ENCODE peak calls at places on chromosomes 6 and 20, in five cellular contexts. B is mucosa of descending colon, Z is body of pancreas, T is left ventricle myocardium inferior, K is colonic mucosa. E is an unnamed sample.

GRCh38 chr6:100457251-100457990 is 7.3 kb downstream of the SIM1 start:
- DNase-seq in Z (no peak), K (no peak), T (no peak), B (no peak), E (no peak)

GRCh38 chr6:131660195-131660594 is 23.1 kb downstream of the ENPP3 start:
- DNase-seq in B (no peak), T (no peak), K (no peak), Z (no peak), E (no peak)

GRCh38 chr20:63070301-63070625 is 63.5 kb upstream of the BHLHE23 start:
- DNase-seq in B (no peak), Z (no peak), K (no peak), T (no peak), E (no peak)

GRCh38 chr20:22949710-22950109 is 85.4 kb upstream of the SSTR4 start:
- DNase-seq in K (no peak), B (no peak), T (no peak), Z (no peak), E (no peak)

GRCh38 chr20:2280083-2280482 is 15.7 kb upstream of the TGM3 start:
- DNase-seq in Z (no peak), K (no peak), B (no peak), T (no peak), E (no peak)

GRCh38 chr6:29968130-29968529 is 25.8 kb downstream of the HLA-A start:
- DNase-seq in K (no peak), B (no peak), Z (peak; percentile 73), T (no peak), E (no peak)

GRCh38 chr6:124052120-124052519 is 248.5 kb downstream of the NKAIN2 start:
- DNase-seq in Z (no peak), B (no peak), T (no peak), K (no peak), E (no peak)

GRCh38 chr6:168157272-168158007 is 78.4 kb upstream of the FRMD1 start:
- DNase-seq in Z (no peak), B (no peak), K (peak; percentile 29), T (no peak), E (no peak)

GRCh38 chr20:16477632-16478031 is 95.6 kb downstream of the KIF16B start:
- DNase-seq in T (no peak), B (no peak), K (no peak), Z (no peak), E (no peak)

GRCh38 chr6:139108378-139108777 is 26.5 kb upstream of the HECA start:
- DNase-seq in K (no peak), Z (no peak), T (no peak), B (no peak), E (no peak)

GRCh38 chr6:81812416-81812815 is 59.9 kb upstream of the TENT5A start:
- DNase-seq in T (no peak), Z (no peak), B (no peak), K (no peak), E (no peak)

GRCh38 chr20:46300281-46300680 is 8.0 kb downstream of the CDH22 start:
- DNase-seq in Z (no peak), B (no peak), T (no peak), K (no peak), E (no peak)

GRCh38 chr20:59171986-59172385 is 8.4 kb downstream of the ZNF831 start:
- DNase-seq in B (no peak), T (no peak), K (no peak), Z (no peak), E (no peak)

GRCh38 chr6:169207482-169207881 is 46.2 kb downstream of the THBS2 start:
- DNase-seq in B (no peak), T (no peak), Z (no peak), K (no peak), E (no peak)

GRCh38 chr20:15760217-15760567 is 813.1 kb downstream of the KIF16B start:
- DNase-seq in Z (no peak), T (no peak), K (no peak), B (no peak), E (no peak)

GRCh38 chr6:69019832-69020231 is 384.8 kb downstream of the ADGRB3 start:
- DNase-seq in Z (no peak), K (no peak), B (no peak), T (no peak), E (no peak)

GRCh38 chr20:20525756-20526155 is 157.9 kb downstream of the INSM1 start:
- DNase-seq in T (no peak), K (no peak), Z (no peak), B (no peak), E (no peak)

GRCh38 chr20:50085481-50086365 is 27.2 kb downstream of the UBE2V1 start:
- DNase-seq in T (no peak), K (peak; percentile 52), B (peak; percentile 37), Z (peak; percentile 43), E (no peak)

GRCh38 chr20:50089140-50089786 is 23.7 kb downstream of the UBE2V1 start:
- DNase-seq in K (no peak), T (no peak), Z (no peak), B (no peak), E (no peak)

GRCh38 chr20:50088022-50088421 is 24.9 kb downstream of the UBE2V1 start:
- DNase-seq in B (no peak), Z (no peak), T (no peak), K (no peak), E (no peak)

GRCh38 chr20:50083034-50083433 is 29.9 kb downstream of the UBE2V1 start:
- DNase-seq in K (no peak), B (no peak), Z (peak; percentile 7), T (no peak), E (peak; percentile 10)

DNA sequence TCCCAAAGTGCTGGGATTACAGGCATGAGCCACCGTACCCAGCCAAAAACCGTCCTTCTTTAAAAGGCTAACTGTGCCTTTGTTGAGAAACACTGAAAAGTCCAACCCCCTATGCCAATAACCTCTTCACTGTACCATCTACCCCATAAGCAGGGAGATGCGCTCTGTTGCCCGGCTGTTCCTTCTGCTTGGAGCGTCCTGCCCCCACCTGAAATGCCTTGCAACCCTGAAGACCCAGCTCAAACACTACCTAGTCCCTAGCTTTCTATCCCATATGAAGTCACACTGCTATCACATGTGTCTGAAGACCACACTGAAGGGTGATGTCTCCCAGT is 27.8 kb downstream of the UBE2V1 start:
- DNase-seq in T (no peak), B (no peak), Z (peak; percentile 2), K (no peak), E (no peak)
- H3K36me3 ChIP-seq in T (peaks cover 15% of the 10 kb centered on the region), B (no peaks in the 10 kb centered on the region), Z (peaks cover 5% of the 10 kb centered on the region), K (no peaks in the 10 kb centered on the region), E (no peaks in the 10 kb centered on the region)

GRCh38 chr6:16761469-16762264 is 407 bp upstream of the ATXN1 start:
- DNase-seq in T (peak; percentile 86), Z (peak; percentile 93), K (peak; percentile 94), B (peak; percentile 91), E (peak; percentile 89)
- TF ChIP-seq CTCF in T (peak; percentile 45), Z (peak; percentile 42), K (no peak), B (no peak), E (peak; percentile 14)

DNA sequence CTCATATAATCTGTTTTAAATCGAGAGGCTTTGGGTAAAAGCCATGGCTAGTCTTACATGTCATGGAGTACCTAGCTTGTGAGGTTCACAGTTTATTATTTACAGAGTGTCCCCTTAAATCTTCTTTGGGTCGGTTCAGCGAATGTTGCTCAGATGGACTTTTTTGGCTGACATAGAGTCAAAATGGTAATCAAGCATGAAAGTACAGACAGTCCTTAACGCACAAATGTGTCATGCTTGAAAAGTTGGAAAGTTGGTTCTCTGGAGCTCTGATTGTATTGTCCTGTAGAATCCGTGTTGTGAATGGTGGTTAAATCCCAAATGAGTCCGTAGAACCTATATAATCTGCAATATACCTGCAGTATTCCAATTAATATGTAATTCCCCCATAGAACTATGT is 22.0 kb downstream of the PTPN1 start:
- DNase-seq in Z (no peak), B (no peak), T (no peak), K (no peak), E (no peak)
- H3K4me1 ChIP-seq in Z (peaks cover 11% of the 10 kb centered on the region), B (peaks cover 44% of the 10 kb centered on the region), T (peaks cover 71% of the 10 kb centered on the region), K (peaks cover 8% of the 10 kb centered on the region), E (no peaks in the 10 kb centered on the region)

GRCh38 chr6:15441215-15441868 is 195.5 kb downstream of the JARID2 start:
- DNase-seq in T (no peak), Z (peak; percentile 33), K (peak; percentile 55), B (peak; percentile 71), E (no peak)

GRCh38 chr6:15441982-15442381 is 196.1 kb downstream of the JARID2 start:
- DNase-seq in Z (no peak), B (no peak), T (no peak), K (no peak), E (no peak)

GRCh38 chr6:15439410-15440022 is 193.6 kb downstream of the JARID2 start:
- DNase-seq in T (no peak), B (no peak), K (no peak), Z (no peak), E (no peak)

GRCh38 chr6:15442467-15442866 is 196.6 kb downstream of the JARID2 start:
- DNase-seq in T (no peak), B (no peak), K (no peak), Z (no peak), E (no peak)

DNA sequence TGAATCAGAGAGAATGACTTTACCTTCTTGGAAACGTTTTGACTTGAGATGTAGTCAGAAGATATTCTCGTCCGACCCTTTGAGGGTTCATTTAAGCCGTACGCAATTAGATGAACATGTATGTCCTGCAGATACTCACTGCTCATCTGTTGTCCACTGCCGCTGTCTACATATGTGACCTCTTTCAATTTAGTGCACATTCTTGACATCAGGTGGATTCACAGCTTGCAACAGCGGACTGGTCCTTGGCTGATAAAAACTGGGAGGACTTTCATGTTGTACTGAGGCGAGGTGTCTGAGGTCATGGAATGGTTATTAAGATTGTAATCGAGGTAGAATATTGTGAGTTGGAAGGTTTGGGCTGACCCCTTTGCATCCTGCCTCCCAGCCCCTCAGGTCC is 194.2 kb downstream of the JARID2 start:
- DNase-seq in B (no peak), Z (no peak), T (no peak), K (no peak), E (no peak)
- H3K36me3 ChIP-seq in B (no peaks in the 10 kb centered on the region), Z (no peaks in the 10 kb centered on the region), T (no peaks in the 10 kb centered on the region), K (no peaks in the 10 kb centered on the region), E (no peaks in the 10 kb centered on the region)

GRCh38 chr6:128882991-128883571 is at the start of gene LAMA2:
- DNase-seq in K (peak; percentile 45), Z (peak; percentile 34), B (peak; percentile 38), T (peak; percentile 91), E (peak; percentile 49)
- TF ChIP-seq CTCF in K (no peak), Z (no peak), B (no peak), T (peak; percentile 49), E (no peak)

DNA sequence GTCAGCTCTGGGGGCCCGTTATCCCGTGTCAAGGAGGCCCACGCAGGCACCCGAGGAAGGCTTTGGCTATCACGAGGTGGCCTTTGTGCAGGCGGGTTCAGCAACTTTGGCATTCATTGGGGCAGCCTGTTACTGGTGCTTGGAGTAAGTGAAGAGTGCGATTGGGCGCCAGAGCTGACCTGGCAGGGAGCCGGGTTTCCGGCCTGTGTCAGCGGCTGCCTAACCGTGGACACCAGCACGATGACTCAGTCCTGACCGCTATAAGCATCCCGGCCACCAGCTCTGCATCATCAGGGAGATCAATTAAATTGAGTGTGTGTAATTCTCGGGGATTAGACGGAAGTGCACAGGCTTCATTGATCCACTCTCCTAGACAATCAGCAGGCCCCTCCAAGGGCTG is 45.9 kb downstream of the CDH4 start:
- DNase-seq in B (peak; percentile 2), T (no peak), K (no peak), Z (no peak), E (no peak)
- H3K4me1 ChIP-seq in B (no peaks in the 10 kb centered on the region), T (no peaks in the 10 kb centered on the region), K (no peaks in the 10 kb centered on the region), Z (no peaks in the 10 kb centered on the region), E (no peaks in the 10 kb centered on the region)